ENCODE peak calls at places on chromosomes 12 and 14, in four cellular contexts. O is tibial nerve, H is A549, K is aorta. N is an unnamed sample.

GRCh38 chr12:67068204-67068731 is 200.9 kb upstream of the CAND1 start:
- DNase-seq in O (no peak), H (no peak), K (peak), N (no peak)

GRCh38 chr12:81088221-81088620 is 10.3 kb downstream of the ACSS3 start:
- DNase-seq in O (no peak), H (no peak), K (no peak), N (no peak)

GRCh38 chr12:68223067-68223747 is 2.4 kb downstream of the IL26 start:
- DNase-seq in O (peak), H (peak), K (peak), N (peak)

GRCh38 chr12:123049398-123050250 is 69.1 kb downstream of the ARL6IP4 start:
- DNase-seq in O (no peak), H (no peak), K (no peak), N (no peak)

GRCh38 chr14:75454963-75455546 is 27.2 kb downstream of the JDP2 start:
- DNase-seq in O (peak), H (no peak), K (peak), N (peak)

GRCh38 chr12:4355843-4356327 is 23.6 kb downstream of the FGF23 start:
- DNase-seq in O (peak), H (no peak), K (peak), N (peak)

GRCh38 chr12:96248532-96248931 is 54.4 kb downstream of the ELK3 start:
- DNase-seq in O (no peak), H (no peak), K (no peak), N (no peak)

GRCh38 chr12:123119808-123120207 is 31.1 kb downstream of the PITPNM2 start:
- DNase-seq in O (no peak), H (no peak), K (no peak), N (no peak)

GRCh38 chr14:22520786-22521185 is 68.2 kb downstream of the DAD1 start:
- DNase-seq in O (no peak), H (no peak), K (no peak), N (no peak)

GRCh38 chr12:99670635-99671034 is 23.1 kb downstream of the GARIN6 start:
- DNase-seq in O (no peak), H (no peak), K (no peak), N (peak)

GRCh38 chr12:25497021-25497420 is 56.1 kb downstream of the LMNTD1 start:
- DNase-seq in O (no peak), H (no peak), K (no peak), N (no peak)

GRCh38 chr14:104107101-104107581 is 21.6 kb downstream of the ASPG start:
- DNase-seq in O (no peak), H (no peak), K (peak), N (no peak)

GRCh38 chr12:22415342-22416309 is 81.1 kb upstream of the ST8SIA1 start:
- DNase-seq in O (no peak), H (no peak), K (no peak), N (peak)

GRCh38 chr12:1716215-1716862 is 25.5 kb downstream of the ADIPOR2 start:
- DNase-seq in O (no peak), H (no peak), K (no peak), N (no peak)

GRCh38 chr12:46101121-46101869 is 110.9 kb upstream of the SCAF11 start:
- DNase-seq in O (no peak), H (peak), K (no peak), N (no peak)

GRCh38 chr12:115223322-115223721 is 539.3 kb upstream of the TBX3 start:
- DNase-seq in O (no peak), H (no peak), K (no peak), N (peak)

GRCh38 chr12:29783773-29784666 is at the start of gene TMTC1:
- DNase-seq in O (peak), H (peak), K (peak), N (peak)

GRCh38 chr12:122333142-122334087 is 67.1 kb upstream of the VPS33A start:
- DNase-seq in O (no peak), H (no peak), K (no peak), N (peak)

GRCh38 chr12:58176296-58176869 is 235.0 kb downstream of the ATP23 start:
- DNase-seq in O (peak), H (peak), K (no peak), N (peak)

GRCh38 chr14:38839743-38840375 is 263.2 kb downstream of the SEC23A start:
- DNase-seq in O (no peak), H (no peak), K (no peak), N (peak)

GRCh38 chr12:114185036-114185435 is 218.9 kb upstream of the RBM19 start:
- DNase-seq in O (no peak), H (no peak), K (no peak), N (no peak)

GRCh38 chr12:25266522-25266921 is 15.8 kb upstream of the KRAS start:
- DNase-seq in O (no peak), H (no peak), K (no peak), N (no peak)

GRCh38 chr14:100608586-100609330 is 21.5 kb upstream of the BEGAIN start:
- DNase-seq in O (no peak), H (no peak), K (no peak), N (no peak)

GRCh38 chr12:57086951-57087688 is 1.8 kb upstream of the NAB2 start:
- DNase-seq in O (peak), H (peak), K (peak), N (peak)

GRCh38 chr14:76326918-76327689 is 48.8 kb upstream of the ESRRB start:
- DNase-seq in O (no peak), H (no peak), K (no peak), N (no peak)

GRCh38 chr12:112430929-112431328 is 12.2 kb downstream of the PTPN11 start:
- DNase-seq in O (no peak), H (no peak), K (no peak), N (no peak)

GRCh38 chr12:83573676-83574075 is 887.0 kb downstream of the TMTC2 start:
- DNase-seq in O (peak), H (peak), K (no peak), N (peak)

GRCh38 chr12:65649126-65649525 is 175.2 kb upstream of the HMGA2 start:
- DNase-seq in O (peak), H (peak), K (no peak), N (peak)

GRCh38 chr14:74973003-74973614 is 17.7 kb upstream of the PGF start:
- DNase-seq in O (no peak), H (no peak), K (peak), N (peak)

GRCh38 chr14:58200480-58200841 is 512 bp downstream of the ACTR10 start:
- DNase-seq in O (no peak), H (no peak), K (no peak), N (no peak)

GRCh38 chr12:42636993-42637392 is 47.4 kb upstream of the PRICKLE1 start:
- DNase-seq in O (no peak), H (no peak), K (no peak), N (no peak)

GRCh38 chr12:124402281-124403066 is 107.6 kb downstream of the RFLNA start:
- DNase-seq in O (no peak), H (no peak), K (no peak), N (no peak)

GRCh38 chr14:49982082-49982481 is 89.2 kb downstream of the ARF6 start:
- DNase-seq in O (no peak), H (no peak), K (no peak), N (peak)

GRCh38 chr12:114412825-114413749 is 7.1 kb upstream of the TBX5 start:
- DNase-seq in O (no peak), H (no peak), K (no peak), N (no peak)

GRCh38 chr12:62207248-62207647 is 53.0 kb upstream of the USP15 start:
- DNase-seq in O (no peak), H (no peak), K (no peak), N (no peak)

GRCh38 chr12:123106640-123107359 is 44.1 kb downstream of the PITPNM2 start:
- DNase-seq in O (no peak), H (no peak), K (no peak), N (no peak)

GRCh38 chr14:99517046-99517642 is 35.9 kb downstream of the CCNK start:
- DNase-seq in O (no peak), H (no peak), K (peak), N (no peak)

GRCh38 chr14:23217032-23217431 is 20.7 kb upstream of the RNF212B start:
- DNase-seq in O (no peak), H (no peak), K (no peak), N (no peak)

DNA sequence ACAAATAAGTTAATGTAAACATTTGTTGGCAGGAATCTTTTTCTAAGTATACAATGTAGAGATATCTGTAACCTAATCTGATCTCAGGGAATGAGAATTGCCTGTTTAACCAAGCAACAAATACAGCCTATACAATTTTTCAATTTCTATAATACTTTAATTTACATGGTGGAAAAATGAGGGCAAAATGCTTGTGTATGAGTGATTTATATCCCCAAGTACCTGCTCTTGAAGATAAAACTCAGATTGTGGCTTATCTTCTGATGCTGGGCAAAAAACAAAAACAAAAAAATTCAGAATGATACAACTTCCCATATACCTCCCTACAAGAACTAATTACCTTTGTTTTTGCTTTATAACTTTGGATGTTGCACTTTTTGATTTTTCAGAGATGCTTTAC is 2.2 kb downstream of the CNOT2 start:
- DNase-seq in O (no peak), H (no peak), K (no peak), N (no peak)
- H3K4me3 ChIP-seq in O (no peak), H (no peak), K (no peak), N (peak)

DNA sequence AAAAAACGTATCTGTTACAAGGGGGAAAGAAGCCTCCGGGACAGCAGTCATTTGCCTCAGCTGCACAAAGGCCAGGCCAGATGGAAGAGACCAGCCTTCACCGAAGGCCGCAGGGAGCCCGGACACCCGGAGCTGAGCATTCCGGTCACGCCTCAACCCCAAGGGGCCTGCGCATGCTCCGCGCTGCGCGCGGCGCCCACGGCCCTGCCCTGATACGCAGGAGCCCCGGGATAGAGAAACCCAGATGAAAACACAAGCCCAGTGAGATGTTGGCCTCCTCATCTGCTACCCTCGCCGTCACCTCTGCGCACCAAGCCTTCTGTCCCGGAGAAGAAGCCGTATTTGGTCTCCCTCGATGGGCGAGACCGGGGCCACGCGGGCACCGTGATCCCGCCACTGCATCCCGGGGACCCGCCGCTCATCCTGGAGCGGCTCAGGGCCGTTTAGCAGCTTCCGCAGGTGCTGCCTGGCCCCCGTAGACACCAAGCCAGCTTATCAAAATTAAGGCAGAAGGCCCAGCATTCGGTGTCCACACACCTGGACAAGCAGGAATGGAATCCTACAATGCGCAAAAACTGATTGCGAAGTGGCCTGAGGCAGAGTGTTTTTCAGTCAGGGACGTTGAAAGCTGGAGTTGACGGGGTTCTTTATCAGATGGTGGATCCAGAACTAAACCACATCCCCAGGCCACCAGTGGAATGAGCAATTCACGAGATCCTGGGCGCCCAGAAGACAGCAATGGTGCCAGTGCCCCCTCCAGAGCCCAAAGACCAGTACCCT is 2.6 kb downstream of the OR8S1 start:
- DNase-seq in O (no peak), H (no peak), K (no peak), N (no peak)
- H3K4me3 ChIP-seq in O (no peak), H (no peak), K (no peak), N (no peak)

DNA sequence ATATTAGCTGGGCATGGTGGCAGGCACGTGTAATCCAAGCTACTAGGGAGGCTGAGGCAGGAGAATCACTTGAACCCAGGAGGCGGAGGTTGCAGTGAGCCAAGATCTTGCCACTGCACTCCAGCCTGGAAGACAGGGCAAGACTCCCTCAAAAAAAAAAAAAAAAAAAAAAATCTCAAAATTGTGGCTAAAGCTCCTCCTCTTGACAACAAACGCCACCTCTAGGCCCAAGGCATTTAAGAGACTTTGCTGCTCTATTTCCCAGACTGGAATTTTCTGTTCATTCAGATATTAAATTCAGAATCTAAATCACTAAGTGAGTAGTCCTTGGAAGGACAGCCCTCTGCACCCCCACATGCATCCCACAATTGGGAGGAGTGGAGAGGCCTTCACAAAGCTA is 1.4 kb downstream of the ZFYVE1 start:
- DNase-seq in O (no peak), H (no peak), K (no peak), N (peak)
- H3K4me3 ChIP-seq in O (no peak), H (no peak), K (no peak), N (peak)

GRCh38 chr12:129903092-129903945 is 506 bp downstream of the TMEM132D start:
- DNase-seq in O (no peak), H (no peak), K (no peak), N (no peak)

GRCh38 chr12:129902371-129903091 is 1.3 kb downstream of the TMEM132D start:
- DNase-seq in O (no peak), H (no peak), K (no peak), N (no peak)

GRCh38 chr12:129900306-129900705 is 3.5 kb downstream of the TMEM132D start:
- DNase-seq in O (no peak), H (no peak), K (no peak), N (no peak)

GRCh38 chr12:129901256-129901655 is 2.6 kb downstream of the TMEM132D start:
- DNase-seq in O (no peak), H (no peak), K (no peak), N (no peak)

DNA sequence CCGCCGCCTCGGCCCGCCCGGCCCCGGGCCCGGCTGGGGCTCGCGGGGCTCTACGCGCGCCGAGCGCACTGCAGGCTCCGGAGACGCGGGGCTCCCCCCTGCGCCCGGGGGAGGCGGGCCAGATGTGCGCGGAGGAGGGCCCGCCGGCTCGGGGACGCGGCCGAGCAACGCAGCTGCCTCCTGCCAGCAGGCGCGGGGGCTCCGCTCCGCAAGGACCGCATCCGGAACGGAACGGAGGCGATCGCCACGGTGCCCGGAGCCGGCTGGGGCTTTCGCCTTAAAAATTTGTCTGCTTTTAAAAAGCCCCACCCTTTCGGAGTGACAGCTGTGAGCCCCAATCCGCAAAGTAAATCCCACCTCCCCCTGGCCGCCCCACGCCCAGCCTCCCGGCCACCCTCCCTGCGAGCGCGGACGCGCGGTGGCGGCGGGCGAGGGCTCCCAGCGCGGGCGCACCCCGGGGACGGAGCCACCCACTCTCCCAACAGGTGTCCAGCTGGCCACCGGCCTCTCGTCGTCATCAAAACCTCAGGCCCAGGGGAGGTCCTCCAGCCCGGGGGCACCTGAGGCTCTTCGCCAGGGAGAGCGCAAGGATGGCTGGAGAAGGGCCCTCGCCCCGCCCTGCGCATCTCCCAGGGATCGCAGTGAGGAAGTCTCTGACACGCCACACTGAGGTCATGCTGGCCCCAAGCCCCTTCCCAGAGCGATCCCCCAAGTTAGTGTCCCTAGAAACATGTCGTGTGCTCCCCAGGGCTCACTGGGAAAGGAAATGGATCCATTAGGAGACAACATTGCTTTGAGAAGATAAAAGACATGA is at the start of gene TMEM132D:
- DNase-seq in O (no peak), H (no peak), K (no peak), N (no peak)
- H3K4me3 ChIP-seq in O (no peak), H (no peak), K (no peak), N (no peak)

DNA sequence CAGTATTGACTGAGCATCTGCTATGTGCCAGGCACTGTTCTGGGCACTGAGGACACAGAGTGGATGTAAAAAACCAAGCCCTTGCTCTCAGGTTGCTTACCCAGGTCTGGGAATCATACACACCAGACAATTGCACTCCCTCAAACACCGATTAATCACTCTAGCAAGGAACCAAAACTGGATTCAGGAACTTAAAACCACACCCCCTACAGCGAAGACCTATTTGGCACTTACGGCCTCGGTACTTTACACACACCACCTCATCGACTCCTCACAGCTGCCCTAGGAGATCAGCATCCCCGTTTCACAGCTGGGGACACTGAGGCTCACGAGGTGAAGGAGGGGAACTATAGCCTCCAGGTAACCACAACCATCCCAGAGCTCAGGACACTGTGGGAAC is 1.6 kb downstream of the GLTP start:
- DNase-seq in O (no peak), H (no peak), K (no peak), N (no peak)
- H3K4me3 ChIP-seq in O (no peak), H (no peak), K (no peak), N (peak)

DNA sequence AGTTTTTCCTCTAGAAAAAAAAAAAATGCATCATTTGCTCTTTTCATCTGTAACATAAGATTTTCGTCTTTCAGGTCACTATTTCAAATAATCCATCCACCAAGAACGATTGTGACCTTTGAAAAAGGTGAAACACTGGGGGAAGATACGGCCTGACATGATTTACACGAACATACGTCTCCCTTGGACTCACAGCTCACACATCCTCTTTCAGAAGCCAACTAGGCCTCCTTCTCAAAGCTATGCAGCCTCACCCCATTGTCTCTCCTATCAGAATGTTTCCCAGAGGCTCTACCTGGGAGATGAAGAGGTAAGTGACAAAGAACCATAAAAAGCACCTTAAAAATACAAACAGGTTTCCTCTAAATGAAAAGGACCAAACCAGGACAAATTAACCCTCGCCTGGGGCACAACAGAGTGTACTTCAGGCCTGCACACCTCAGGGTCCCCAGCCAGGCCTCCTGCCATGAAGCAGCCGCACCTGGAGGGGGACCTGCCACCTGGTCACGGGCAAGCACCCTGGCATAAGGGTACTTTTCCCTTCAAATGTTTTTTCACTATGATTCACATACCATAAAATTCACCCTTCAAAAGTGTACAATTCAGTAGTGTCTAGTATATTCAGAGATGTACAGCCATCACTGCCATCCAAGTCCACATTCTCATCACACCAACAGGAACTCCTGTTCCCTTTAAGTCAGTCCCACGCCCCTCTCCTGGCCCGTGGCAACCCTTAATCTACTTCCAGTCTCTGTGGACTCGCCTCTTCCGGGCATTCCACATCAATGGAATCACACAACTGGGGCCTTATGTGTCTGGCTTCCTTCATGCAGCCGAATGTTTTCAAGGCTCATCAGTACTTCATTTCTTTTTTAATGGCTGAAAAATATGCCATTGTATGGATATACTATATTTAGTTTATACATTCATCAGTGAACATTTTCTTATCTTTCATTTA is 5.4 kb downstream of the SLC15A4 start:
- DNase-seq in O (no peak), H (no peak), K (no peak), N (peak)
- H3K4me3 ChIP-seq in O (no peak), H (no peak), K (no peak), N (no peak)